ENCODE peak calls at places on chromosomes 3 and 15, in four cellular contexts. S is HCT116, E is stomach, K is body of pancreas. A is an unnamed sample.

GRCh38 chr3:185757176-185757575 is 67.7 kb downstream of the IGF2BP2 start:
- DNase-seq in K (no peak), S (no peak), E (no peak), A (no peak)

GRCh38 chr3:83523470-83524073 is 1435.2 kb upstream of the CADM2 start:
- DNase-seq in K (peak), S (no peak), E (no peak), A (peak)

GRCh38 chr15:82539690-82540054 is 585 bp downstream of the RPS17 start:
- DNase-seq in K (peak), S (no peak), E (no peak), A (no peak)

GRCh38 chr3:48595526-48596121 is 495 bp upstream of the COL7A1 start:
- DNase-seq in K (peak), S (no peak), E (peak), A (peak)

GRCh38 chr3:115518100-115518852 is 105.0 kb upstream of the GAP43 start:
- DNase-seq in E (no peak), S (peak), K (no peak), A (peak)

GRCh38 chr3:160400631-160401150 is 1.2 kb downstream of the SMC4 start:
- DNase-seq in E (peak), K (peak), S (no peak), A (no peak)

GRCh38 chr15:66581972-66582537 is 16.3 kb upstream of the LCTL start:
- DNase-seq in E (no peak), K (no peak), S (no peak), A (no peak)

GRCh38 chr3:14374444-14374883 is 27.9 kb upstream of the SLC6A6 start:
- DNase-seq in K (no peak), S (no peak), E (no peak), A (no peak)

GRCh38 chr3:50050361-50050760 is 38.4 kb upstream of the RBM5 start:
- DNase-seq in S (no peak), E (no peak), K (no peak), A (no peak)

GRCh38 chr3:107855710-107856109 is 235.1 kb downstream of the CD47 start:
- DNase-seq in S (peak), K (no peak), E (no peak), A (peak)

GRCh38 chr3:105367063-105367405 is 325 bp downstream of the ALCAM start:
- DNase-seq in K (peak), S (no peak), E (peak), A (no peak)

GRCh38 chr3:18847583-18848197 is 300.6 kb upstream of the KCNH8 start:
- DNase-seq in K (no peak), S (peak), E (no peak), A (no peak)

GRCh38 chr3:163043074-163043473 is 1546.5 kb downstream of the OTOL1 start:
- DNase-seq in S (peak), E (no peak), K (no peak), A (no peak)

GRCh38 chr3:132161608-132162007 is 126.8 kb upstream of the CPNE4 start:
- DNase-seq in K (no peak), E (no peak), S (no peak), A (no peak)

GRCh38 chr3:123431658-123432323 is 17.1 kb downstream of the ADCY5 start:
- DNase-seq in E (no peak), K (no peak), S (no peak), A (no peak)

GRCh38 chr15:78206326-78207109 is 27.8 kb downstream of the ACSBG1 start:
- DNase-seq in K (peak), E (peak), S (no peak), A (no peak)

GRCh38 chr3:8848696-8849131 is 79.3 kb upstream of the OXTR start:
- DNase-seq in K (no peak), S (no peak), E (no peak), A (no peak)

GRCh38 chr3:105496343-105496742 is 129.6 kb downstream of the ALCAM start:
- DNase-seq in E (no peak), K (no peak), S (no peak), A (no peak)

GRCh38 chr15:90742082-90742481 is 24.9 kb downstream of the BLM start:
- DNase-seq in S (no peak), E (no peak), K (no peak), A (no peak)

GRCh38 chr15:48472756-48473155 is 141.5 kb downstream of the DUT start:
- DNase-seq in K (no peak), S (no peak), E (no peak), A (peak)

GRCh38 chr3:30875505-30875904 is 19.0 kb downstream of the GADL1 start:
- DNase-seq in S (no peak), E (no peak), K (no peak), A (no peak)

GRCh38 chr3:11465744-11466611 is 177.7 kb downstream of the VGLL4 start:
- DNase-seq in K (no peak), S (no peak), E (no peak), A (no peak)

GRCh38 chr3:47612178-47612577 is 33.5 kb upstream of the CSPG5 start:
- DNase-seq in E (no peak), S (no peak), K (no peak), A (no peak)

GRCh38 chr3:18207232-18207631 is 217.9 kb downstream of the SATB1 start:
- DNase-seq in E (no peak), K (no peak), S (no peak), A (no peak)

GRCh38 chr3:50317303-50317702 is 5.2 kb downstream of the HYAL2 start:
- DNase-seq in K (no peak), S (peak), E (peak), A (no peak)

GRCh38 chr3:194104041-194104751 is 31.8 kb upstream of the HES1 start:
- DNase-seq in E (no peak), K (no peak), S (no peak), A (no peak)

GRCh38 chr3:171455603-171456550 is 4.3 kb downstream of the TNIK start:
- DNase-seq in K (peak), E (no peak), S (no peak), A (no peak)

GRCh38 chr15:62656071-62656470 is 386.5 kb upstream of the TPM1 start:
- DNase-seq in S (no peak), K (no peak), E (no peak), A (no peak)

GRCh38 chr15:71455107-71455506 is 339.8 kb downstream of the THSD4 start:
- DNase-seq in K (no peak), S (no peak), E (no peak), A (no peak)

GRCh38 chr3:76307556-76307955 is 522.2 kb upstream of the ZNF717 start:
- DNase-seq in E (no peak), S (no peak), K (no peak), A (no peak)

GRCh38 chr3:138916824-138917223 is 30.1 kb downstream of the FOXL2 start:
- DNase-seq in S (no peak), E (peak), K (peak), A (peak)

GRCh38 chr3:151283387-151283786 is 5.0 kb upstream of the P2RY14 start:
- DNase-seq in E (no peak), S (no peak), K (no peak), A (no peak)

GRCh38 chr3:104133004-104133403 is 1233.7 kb upstream of the ALCAM start:
- DNase-seq in E (no peak), S (no peak), K (no peak), A (no peak)

GRCh38 chr15:89167267-89168176 is 53.9 kb downstream of the RLBP1 start:
- DNase-seq in K (no peak), S (peak), E (peak), A (peak)

GRCh38 chr3:12977117-12977808 is 96.0 kb downstream of the IQSEC1 start:
- DNase-seq in K (no peak), S (no peak), E (no peak), A (no peak)

GRCh38 chr15:43132830-43133428 is 457 bp upstream of the TMEM62 start:
- DNase-seq in E (peak), K (no peak), S (no peak), A (no peak)

GRCh38 chr3:149536429-149536828 is 61.9 kb downstream of the TM4SF4 start:
- DNase-seq in S (no peak), K (peak), E (no peak), A (no peak)

GRCh38 chr15:20348900-20349773 is 192.5 kb downstream of the GOLGA6L6 start:
- DNase-seq in S (no peak), E (peak), K (peak), A (no peak)

GRCh38 chr15:71725215-71725955 is 85.0 kb upstream of the NR2E3 start:
- DNase-seq in K (no peak), S (no peak), E (no peak), A (no peak)

GRCh38 chr15:75349851-75350588 is 3.2 kb downstream of the NEIL1 start:
- DNase-seq in S (no peak), E (peak), K (no peak), A (no peak)
- TF ChIP-seq POLR2A in S (no peak), E (no peak), K (no peak), A (no peak)

DNA sequence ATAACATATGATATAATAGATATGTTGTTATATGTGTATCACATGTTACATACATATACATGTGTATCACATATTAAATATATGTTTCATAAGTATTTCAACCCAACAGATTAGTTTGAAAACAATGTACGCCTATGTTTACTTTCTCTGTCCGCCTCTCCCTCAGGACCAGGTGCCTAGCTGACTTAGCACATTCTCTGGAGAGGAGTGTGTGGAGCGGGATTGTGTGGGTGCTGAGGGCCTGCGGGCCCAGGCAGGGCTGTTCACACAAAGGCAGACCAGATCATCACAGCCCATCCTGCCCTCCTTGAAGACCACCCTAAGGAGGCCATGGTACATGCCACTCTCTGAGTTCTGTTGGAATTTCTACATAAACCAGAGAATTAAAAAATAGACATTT is 81.0 kb downstream of the PLXNA1 start:
- DNase-seq in K (no peak), S (no peak), E (no peak), A (no peak)
- TF ChIP-seq POLR2A in K (no peak), S (no peak), E (no peak), A (no peak)

GRCh38 chr3:187011915-187012314 is 81.6 kb downstream of the ST6GAL1 start:
- DNase-seq in K (no peak), E (no peak), S (no peak), A (no peak)
- TF ChIP-seq POLR2A in K (no peak), E (no peak), S (no peak), A (no peak)

GRCh38 chr3:128100126-128100525 is 23.5 kb downstream of the RUVBL1 start:
- DNase-seq in E (no peak), S (no peak), K (no peak), A (no peak)

GRCh38 chr3:128094295-128095151 is 29.1 kb downstream of the RUVBL1 start:
- DNase-seq in K (no peak), S (no peak), E (no peak), A (no peak)

GRCh38 chr3:128095222-128095703 is 28.3 kb downstream of the RUVBL1 start:
- DNase-seq in K (peak), E (peak), S (peak), A (peak)

GRCh38 chr3:128100638-128101037 is 23.0 kb downstream of the RUVBL1 start:
- DNase-seq in K (no peak), S (no peak), E (no peak), A (no peak)

GRCh38 chr3:128098234-128098633 is 25.4 kb downstream of the RUVBL1 start:
- DNase-seq in E (no peak), S (no peak), K (no peak), A (no peak)
- TF ChIP-seq POLR2A in E (no peak), S (no peak), K (no peak), A (no peak)

GRCh38 chr3:52685705-52686691 is at the start of the genes GNL3 and PBRM1:
- DNase-seq in K (peak), E (peak), S (peak), A (peak)

GRCh38 chr3:52688266-52688665 is 2.4 kb downstream of the GNL3 start:
- DNase-seq in K (no peak), S (no peak), E (no peak), A (no peak)

GRCh38 chr3:52685285-52685704 is 418 bp downstream of the PBRM1 start:
- DNase-seq in K (peak), S (peak), E (peak), A (peak)

GRCh38 chr3:52690560-52690959 is 4.7 kb downstream of the GNL3 start:
- DNase-seq in K (no peak), E (no peak), S (no peak), A (no peak)

GRCh38 chr3:52689151-52689550 is 3.3 kb downstream of the GNL3 start:
- DNase-seq in K (no peak), E (no peak), S (no peak), A (no peak)
- TF ChIP-seq POLR2A in K (no peak), E (no peak), S (no peak), A (no peak)

DNA sequence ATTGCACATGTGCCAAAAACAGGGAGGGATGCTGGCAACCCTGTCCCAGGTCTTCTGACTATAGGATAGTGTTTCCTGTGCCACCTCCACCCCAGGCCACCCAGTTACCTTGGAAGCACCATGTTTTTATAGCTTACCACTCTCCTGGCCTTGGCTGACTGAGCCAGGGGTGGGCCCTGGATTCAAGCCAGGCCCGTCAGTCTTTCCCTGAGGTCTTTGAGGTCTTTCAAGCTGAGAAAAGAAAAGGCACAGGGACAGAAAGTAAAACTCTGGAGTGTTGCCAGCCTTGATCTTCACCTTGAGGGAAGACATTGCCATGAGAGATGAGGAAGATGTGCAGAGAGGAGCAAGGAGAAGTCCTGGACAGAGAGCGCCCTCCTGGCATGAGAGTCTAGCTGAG is 46.3 kb downstream of the SYNM start:
- DNase-seq in S (no peak), E (no peak), K (no peak), A (no peak)
- TF ChIP-seq POLR2A in S (no peak), E (no peak), K (no peak), A (no peak)

GRCh38 chr15:25829075-25829474 is 34.1 kb downstream of the ATP10A start:
- DNase-seq in S (no peak), K (no peak), E (no peak), A (no peak)
- TF ChIP-seq POLR2A in S (no peak), K (no peak), E (no peak), A (no peak)

GRCh38 chr3:97971679-97972567 is at the start of gene RIOX2:
- DNase-seq in E (peak), S (peak), K (peak), A (peak)
- TF ChIP-seq POLR2A in E (no peak), S (peak), K (peak), A (peak)

GRCh38 chr3:53227993-53228885 is 27.6 kb downstream of the TKT start:
- DNase-seq in E (no peak), S (no peak), K (no peak), A (no peak)
- TF ChIP-seq POLR2A in E (no peak), S (no peak), K (no peak), A (no peak)

GRCh38 chr3:88034463-88034862 is 24.3 kb downstream of the CGGBP1 start:
- DNase-seq in K (no peak), E (no peak), S (no peak), A (no peak)

GRCh38 chr3:88036221-88036620 is 22.6 kb downstream of the CGGBP1 start:
- DNase-seq in K (no peak), E (no peak), S (no peak), A (no peak)

GRCh38 chr3:88033088-88033487 is 25.7 kb downstream of the CGGBP1 start:
- DNase-seq in S (no peak), E (no peak), K (no peak), A (no peak)

GRCh38 chr3:88033806-88034205 is 25.0 kb downstream of the CGGBP1 start:
- DNase-seq in S (no peak), E (no peak), K (no peak), A (no peak)

DNA sequence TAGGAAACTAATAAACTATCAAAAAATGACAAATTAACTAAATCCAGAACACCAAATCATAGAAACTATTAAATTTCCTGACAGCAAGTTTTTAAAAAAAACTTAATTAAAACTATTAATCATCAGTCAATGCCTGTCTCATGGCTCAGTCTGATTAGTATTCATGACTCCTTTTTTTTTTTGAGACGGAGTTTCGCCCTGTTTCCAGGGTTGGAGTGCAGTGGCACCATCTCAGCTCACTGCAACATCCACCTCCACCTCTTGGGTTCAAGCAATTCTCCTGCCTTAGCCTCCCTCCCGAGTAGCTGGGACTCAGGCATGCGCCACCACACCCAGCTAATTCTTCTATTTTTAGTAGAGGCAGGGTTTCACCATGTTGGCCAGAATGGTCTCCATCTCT is 23.9 kb downstream of the CGGBP1 start:
- DNase-seq in E (no peak), S (no peak), K (no peak), A (no peak)
- TF ChIP-seq POLR2A in E (no peak), S (no peak), K (no peak), A (no peak)

A was measured in H54.